ENCODE peak calls at places on chromosome 15, in seven cellular contexts. One of them, this sample, is unnamed.

GRCh38 chr15:98076021-98076816 is 115.7 kb downstream of the ARRDC4 start:
- DNase-seq in A549: no peak
- DNase-seq in progenitor cell of endocrine pancreas: no peak
- DNase-seq in astrocyte of the spinal cord: no peak
- DNase-seq in cardiac fibroblast: no peak
- DNase-seq in WTC11: no peak
- DNase-seq in heart right ventricle: peak
- DNase-seq in this sample: peak

GRCh38 chr15:90650117-90650955 is 66.8 kb upstream of the BLM start:
- DNase-seq in heart right ventricle: no peak
- DNase-seq in WTC11: no peak
- DNase-seq in progenitor cell of endocrine pancreas: no peak
- DNase-seq in A549: no peak
- DNase-seq in astrocyte of the spinal cord: peak
- DNase-seq in cardiac fibroblast: peak
- DNase-seq in this sample: no peak

GRCh38 chr15:80228959-80229610 is 22.9 kb downstream of the CTXND1 start:
- DNase-seq in A549: no peak
- DNase-seq in WTC11: no peak
- DNase-seq in astrocyte of the spinal cord: peak
- DNase-seq in heart right ventricle: no peak
- DNase-seq in cardiac fibroblast: peak
- DNase-seq in progenitor cell of endocrine pancreas: no peak
- DNase-seq in this sample: no peak

GRCh38 chr15:20356444-20357138 is 185.0 kb downstream of the GOLGA6L6 start:
- DNase-seq in astrocyte of the spinal cord: no peak
- DNase-seq in cardiac fibroblast: peak
- DNase-seq in WTC11: peak
- DNase-seq in heart right ventricle: peak
- DNase-seq in A549: peak
- DNase-seq in progenitor cell of endocrine pancreas: no peak
- DNase-seq in this sample: no peak

GRCh38 chr15:39846108-39846507 is 63.5 kb upstream of the FSIP1 start:
- DNase-seq in astrocyte of the spinal cord: no peak
- DNase-seq in progenitor cell of endocrine pancreas: no peak
- DNase-seq in A549: no peak
- DNase-seq in heart right ventricle: no peak
- DNase-seq in cardiac fibroblast: no peak
- DNase-seq in WTC11: no peak
- DNase-seq in this sample: no peak

GRCh38 chr15:79673416-79674123 is 223.2 kb downstream of the MTHFS start:
- DNase-seq in A549: peak
- DNase-seq in progenitor cell of endocrine pancreas: no peak
- DNase-seq in heart right ventricle: no peak
- DNase-seq in WTC11: no peak
- DNase-seq in astrocyte of the spinal cord: peak
- DNase-seq in cardiac fibroblast: peak
- DNase-seq in this sample: no peak

GRCh38 chr15:76678766-76679165 is 226.4 kb downstream of the SCAPER start:
- DNase-seq in heart right ventricle: no peak
- DNase-seq in A549: no peak
- DNase-seq in cardiac fibroblast: peak
- DNase-seq in WTC11: no peak
- DNase-seq in astrocyte of the spinal cord: peak
- DNase-seq in progenitor cell of endocrine pancreas: no peak
- DNase-seq in this sample: no peak

GRCh38 chr15:77457619-77458265 is 37.1 kb downstream of the HMG20A start:
- DNase-seq in WTC11: no peak
- DNase-seq in cardiac fibroblast: peak
- DNase-seq in heart right ventricle: no peak
- DNase-seq in astrocyte of the spinal cord: peak
- DNase-seq in progenitor cell of endocrine pancreas: no peak
- DNase-seq in A549: no peak
- DNase-seq in this sample: peak

GRCh38 chr15:69133862-69134519 is 26.4 kb upstream of the GLCE start:
- DNase-seq in heart right ventricle: no peak
- DNase-seq in cardiac fibroblast: no peak
- DNase-seq in progenitor cell of endocrine pancreas: no peak
- DNase-seq in astrocyte of the spinal cord: no peak
- DNase-seq in A549: no peak
- DNase-seq in WTC11: no peak
- DNase-seq in this sample: no peak

GRCh38 chr15:73930371-73930770 is 4.1 kb downstream of the LOXL1 start:
- DNase-seq in heart right ventricle: no peak
- DNase-seq in cardiac fibroblast: peak
- DNase-seq in WTC11: no peak
- DNase-seq in A549: no peak
- DNase-seq in astrocyte of the spinal cord: peak
- DNase-seq in progenitor cell of endocrine pancreas: no peak
- DNase-seq in this sample: no peak

GRCh38 chr15:89812126-89812846 is 2.4 kb downstream of the ANPEP start:
- DNase-seq in A549: no peak
- DNase-seq in cardiac fibroblast: peak
- DNase-seq in progenitor cell of endocrine pancreas: no peak
- DNase-seq in WTC11: no peak
- DNase-seq in heart right ventricle: no peak
- DNase-seq in astrocyte of the spinal cord: peak
- DNase-seq in this sample: no peak

GRCh38 chr15:27601239-27601942 is 497.7 kb downstream of the OCA2 start:
- DNase-seq in progenitor cell of endocrine pancreas: no peak
- DNase-seq in heart right ventricle: no peak
- DNase-seq in A549: no peak
- DNase-seq in astrocyte of the spinal cord: peak
- DNase-seq in cardiac fibroblast: no peak
- DNase-seq in WTC11: no peak
- DNase-seq in this sample: no peak

GRCh38 chr15:32659340-32659831 is 17.9 kb downstream of the SCG5 start:
- DNase-seq in WTC11: no peak
- DNase-seq in heart right ventricle: no peak
- DNase-seq in cardiac fibroblast: peak
- DNase-seq in astrocyte of the spinal cord: peak
- DNase-seq in A549: peak
- DNase-seq in progenitor cell of endocrine pancreas: no peak
- DNase-seq in this sample: no peak

GRCh38 chr15:90046846-90047481 is 45.8 kb downstream of the ZNF710 start:
- DNase-seq in heart right ventricle: no peak
- DNase-seq in progenitor cell of endocrine pancreas: no peak
- DNase-seq in astrocyte of the spinal cord: no peak
- DNase-seq in A549: no peak
- DNase-seq in WTC11: no peak
- DNase-seq in cardiac fibroblast: no peak
- DNase-seq in this sample: no peak

GRCh38 chr15:41832875-41833274 is 5.0 kb downstream of the JMJD7 start:
- DNase-seq in WTC11: no peak
- DNase-seq in cardiac fibroblast: no peak
- DNase-seq in progenitor cell of endocrine pancreas: no peak
- DNase-seq in heart right ventricle: no peak
- DNase-seq in astrocyte of the spinal cord: no peak
- DNase-seq in A549: no peak
- DNase-seq in this sample: no peak

GRCh38 chr15:73982251-73982962 is 9.7 kb downstream of the STOML1 start:
- DNase-seq in WTC11: no peak
- DNase-seq in heart right ventricle: peak
- DNase-seq in progenitor cell of endocrine pancreas: no peak
- DNase-seq in A549: no peak
- DNase-seq in cardiac fibroblast: peak
- DNase-seq in astrocyte of the spinal cord: peak
- DNase-seq in this sample: no peak

GRCh38 chr15:35168464-35168863 is 83.4 kb upstream of the NANOGP8 start:
- DNase-seq in WTC11: no peak
- DNase-seq in progenitor cell of endocrine pancreas: no peak
- DNase-seq in A549: no peak
- DNase-seq in astrocyte of the spinal cord: peak
- DNase-seq in heart right ventricle: no peak
- DNase-seq in cardiac fibroblast: peak
- DNase-seq in this sample: no peak

GRCh38 chr15:76426941-76427340 is 90.4 kb downstream of the ISL2 start:
- DNase-seq in heart right ventricle: no peak
- DNase-seq in WTC11: no peak
- DNase-seq in astrocyte of the spinal cord: no peak
- DNase-seq in A549: no peak
- DNase-seq in progenitor cell of endocrine pancreas: no peak
- DNase-seq in cardiac fibroblast: no peak
- DNase-seq in this sample: no peak

GRCh38 chr15:101016581-101016980 is 97.4 kb downstream of the LRRK1 start:
- DNase-seq in heart right ventricle: no peak
- DNase-seq in cardiac fibroblast: no peak
- DNase-seq in progenitor cell of endocrine pancreas: no peak
- DNase-seq in WTC11: no peak
- DNase-seq in A549: no peak
- DNase-seq in astrocyte of the spinal cord: no peak
- DNase-seq in this sample: no peak

DNA sequence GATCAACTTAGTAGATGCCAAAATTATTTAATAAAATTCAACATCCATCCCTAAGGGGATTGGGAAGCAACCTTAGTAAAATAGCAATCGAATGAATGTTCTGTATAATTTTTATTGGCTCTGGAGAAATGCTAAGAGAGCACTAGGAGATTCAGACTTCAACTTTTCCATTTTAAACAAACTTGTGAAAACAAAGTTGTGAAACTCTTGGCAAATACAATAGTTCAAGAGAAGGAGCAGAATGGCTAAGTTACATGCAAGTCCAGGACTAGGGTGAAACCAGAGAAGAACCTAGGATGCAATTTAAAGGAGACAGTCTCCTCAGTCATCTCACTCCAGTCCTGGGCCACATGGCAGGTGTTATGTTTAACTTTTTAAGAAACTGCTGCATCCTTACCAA is 16.7 kb upstream of the ZNF280D start:
- DNase-seq in progenitor cell of endocrine pancreas: no peak
- DNase-seq in heart right ventricle: no peak
- DNase-seq in cardiac fibroblast: peak
- DNase-seq in astrocyte of the spinal cord: no peak
- DNase-seq in WTC11: no peak
- DNase-seq in A549: no peak
- DNase-seq in this sample: no peak
- TF ChIP-seq CTCF in progenitor cell of endocrine pancreas: no peak
- TF ChIP-seq CTCF in heart right ventricle: no peak
- TF ChIP-seq CTCF in cardiac fibroblast: no peak
- TF ChIP-seq CTCF in astrocyte of the spinal cord: no peak
- TF ChIP-seq CTCF in WTC11: no peak
- TF ChIP-seq CTCF in A549: no peak
- TF ChIP-seq CTCF in this sample: no peak

GRCh38 chr15:99503411-99503810 is 62.4 kb upstream of the MEF2A start:
- DNase-seq in A549: no peak
- DNase-seq in astrocyte of the spinal cord: no peak
- DNase-seq in WTC11: no peak
- DNase-seq in cardiac fibroblast: no peak
- DNase-seq in heart right ventricle: no peak
- DNase-seq in progenitor cell of endocrine pancreas: no peak
- DNase-seq in this sample: no peak

GRCh38 chr15:99506399-99506798 is 59.4 kb upstream of the MEF2A start:
- DNase-seq in progenitor cell of endocrine pancreas: no peak
- DNase-seq in WTC11: no peak
- DNase-seq in astrocyte of the spinal cord: no peak
- DNase-seq in A549: no peak
- DNase-seq in heart right ventricle: no peak
- DNase-seq in cardiac fibroblast: peak
- DNase-seq in this sample: no peak

GRCh38 chr15:99507016-99507731 is 58.6 kb upstream of the MEF2A start:
- DNase-seq in astrocyte of the spinal cord: peak
- DNase-seq in cardiac fibroblast: peak
- DNase-seq in WTC11: no peak
- DNase-seq in A549: no peak
- DNase-seq in progenitor cell of endocrine pancreas: no peak
- DNase-seq in heart right ventricle: peak
- DNase-seq in this sample: no peak

GRCh38 chr15:99504071-99504822 is 61.5 kb upstream of the MEF2A start:
- DNase-seq in cardiac fibroblast: no peak
- DNase-seq in A549: no peak
- DNase-seq in astrocyte of the spinal cord: no peak
- DNase-seq in WTC11: no peak
- DNase-seq in progenitor cell of endocrine pancreas: no peak
- DNase-seq in heart right ventricle: no peak
- DNase-seq in this sample: no peak

DNA sequence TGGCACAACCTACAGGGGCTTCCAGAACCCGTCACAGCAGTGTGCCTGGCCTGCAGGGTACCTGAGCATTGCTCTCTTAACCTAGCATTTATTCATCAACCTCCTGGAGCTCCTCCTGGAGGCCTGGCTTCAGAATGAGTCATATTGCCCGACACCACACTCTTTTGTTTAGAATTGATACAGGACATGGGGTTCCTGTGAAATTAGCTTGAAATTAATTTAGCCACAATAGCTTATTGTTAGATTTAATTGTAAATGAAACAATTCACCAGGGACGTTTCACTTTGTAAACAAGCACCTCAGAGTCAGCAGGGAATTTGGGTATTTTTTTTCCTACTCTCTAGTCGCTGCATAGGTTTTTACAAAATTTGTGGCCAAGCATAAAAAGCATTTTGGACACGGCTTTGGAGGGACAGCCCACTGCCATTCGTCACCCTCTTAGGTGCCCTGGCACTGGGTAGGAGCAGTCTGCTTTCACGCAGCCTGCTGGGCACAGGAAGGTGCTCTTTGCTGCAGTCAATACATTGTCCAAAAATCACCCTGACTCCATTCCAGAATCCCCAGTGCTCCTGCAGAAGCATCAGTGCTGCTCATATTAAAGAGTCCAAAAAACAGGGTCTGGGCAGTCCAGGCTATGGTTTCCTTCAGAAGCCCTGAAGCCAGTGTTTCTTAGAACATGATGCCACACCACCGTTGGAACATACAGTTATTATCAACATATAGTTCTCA is 60.8 kb upstream of the MEF2A start:
- DNase-seq in cardiac fibroblast: peak
- DNase-seq in heart right ventricle: peak
- DNase-seq in WTC11: no peak
- DNase-seq in astrocyte of the spinal cord: peak
- DNase-seq in progenitor cell of endocrine pancreas: no peak
- DNase-seq in A549: no peak
- DNase-seq in this sample: no peak
- TF ChIP-seq CTCF in cardiac fibroblast: no peak
- TF ChIP-seq CTCF in heart right ventricle: no peak
- TF ChIP-seq CTCF in WTC11: no peak
- TF ChIP-seq CTCF in astrocyte of the spinal cord: peak
- TF ChIP-seq CTCF in progenitor cell of endocrine pancreas: no peak
- TF ChIP-seq CTCF in A549: no peak
- TF ChIP-seq CTCF in this sample: no peak

GRCh38 chr15:45110256-45110820 is 3.6 kb downstream of the DUOX2 start:
- DNase-seq in WTC11: peak
- DNase-seq in heart right ventricle: no peak
- DNase-seq in astrocyte of the spinal cord: no peak
- DNase-seq in cardiac fibroblast: no peak
- DNase-seq in A549: no peak
- DNase-seq in progenitor cell of endocrine pancreas: no peak
- DNase-seq in this sample: no peak
- TF ChIP-seq CTCF in WTC11: no peak
- TF ChIP-seq CTCF in heart right ventricle: no peak
- TF ChIP-seq CTCF in astrocyte of the spinal cord: peak
- TF ChIP-seq CTCF in cardiac fibroblast: peak
- TF ChIP-seq CTCF in A549: no peak
- TF ChIP-seq CTCF in progenitor cell of endocrine pancreas: no peak
- TF ChIP-seq CTCF in this sample: no peak

DNA sequence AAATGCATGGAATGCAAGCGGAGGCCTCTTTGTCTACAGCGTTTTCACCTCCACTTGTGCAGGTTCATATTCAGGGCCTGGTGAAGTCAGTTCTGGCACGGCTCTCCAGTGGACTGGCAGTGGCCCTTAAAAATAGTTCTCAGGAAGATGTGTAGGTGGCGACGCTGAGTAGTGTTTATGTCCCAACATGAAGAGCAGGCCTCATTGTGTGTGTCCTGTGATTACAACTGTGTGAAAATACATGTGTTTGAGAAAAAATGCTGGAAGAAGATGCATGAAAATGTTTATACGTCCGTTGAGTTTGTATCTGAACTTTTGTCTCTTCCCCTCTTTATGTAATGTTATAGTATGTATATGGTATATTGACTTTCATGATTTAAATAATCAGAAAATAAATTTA is 7.2 kb downstream of the LIPC start:
- DNase-seq in WTC11: no peak
- DNase-seq in cardiac fibroblast: peak
- DNase-seq in progenitor cell of endocrine pancreas: no peak
- DNase-seq in astrocyte of the spinal cord: peak
- DNase-seq in heart right ventricle: peak
- DNase-seq in A549: peak
- DNase-seq in this sample: no peak
- TF ChIP-seq CTCF in WTC11: peak
- TF ChIP-seq CTCF in cardiac fibroblast: peak
- TF ChIP-seq CTCF in progenitor cell of endocrine pancreas: peak
- TF ChIP-seq CTCF in astrocyte of the spinal cord: no peak
- TF ChIP-seq CTCF in heart right ventricle: no peak
- TF ChIP-seq CTCF in A549: peak
- TF ChIP-seq CTCF in this sample: peak